ENCODE peak calls at places on chromosomes 7 and 10, in ten cellular contexts. F is Peyer's patch, J is tibial artery, Q is iPS DF 6.9, P is upper lobe of right lung, S is MM.1S, W is OCI-LY7, D is IMR-90, V is fibroblast of lung, T is pancreas. M is an unnamed sample. For H3K9me3, the result is how much of the 10 kb centered on the place peaks cover.

GRCh38 chr10:78700413-78700812 is 368.4 kb upstream of the ZMIZ1 start:
- DNase-seq in V (no peak), D (peak), J (no peak), T (no peak), P (no peak), W (no peak), F (no peak), S (no peak), Q (no peak), M (no peak)

GRCh38 chr7:69907720-69908119 is 309.4 kb downstream of the AUTS2 start:
- DNase-seq in Q (no peak), D (no peak), F (no peak), T (no peak), S (no peak), W (no peak), P (no peak), V (no peak), J (no peak), M (no peak)

GRCh38 chr10:90775351-90776028 is 82.3 kb downstream of the HTR7 start:
- DNase-seq in W (no peak), D (no peak), F (no peak), P (no peak), T (no peak), S (peak), V (peak), J (peak), Q (no peak), M (no peak)

GRCh38 chr7:88401009-88401623 is 94.4 kb upstream of the STEAP4 start:
- DNase-seq in Q (no peak), T (no peak), F (no peak), D (no peak), V (no peak), S (peak), P (no peak), W (peak), J (no peak), M (no peak)

GRCh38 chr7:91836065-91836368 is 44.5 kb downstream of the MTERF1 start:
- DNase-seq in P (no peak), D (peak), W (no peak), V (peak), S (no peak), F (no peak), T (no peak), J (no peak), Q (no peak), M (no peak)

GRCh38 chr10:29243750-29244149 is 45.1 kb upstream of the LYZL1 start:
- DNase-seq in S (no peak), P (no peak), Q (peak), V (no peak), J (no peak), T (peak), D (no peak), F (no peak), W (no peak), M (no peak)

GRCh38 chr10:110413903-110414562 is 83.7 kb upstream of the DUSP5 start:
- DNase-seq in W (peak), D (no peak), Q (no peak), T (no peak), V (peak), F (no peak), P (no peak), S (no peak), J (no peak), M (no peak)

GRCh38 chr10:110610308-110610774 is 33.8 kb upstream of the RBM20 start:
- DNase-seq in F (no peak), T (peak), Q (peak), V (peak), J (no peak), W (peak), S (peak), P (no peak), D (peak), M (no peak)

GRCh38 chr7:99407849-99408346 is 499 bp downstream of the PDAP1 start:
- DNase-seq in F (peak), Q (no peak), S (no peak), W (peak), D (peak), V (peak), P (no peak), J (peak), T (peak), M (no peak)

GRCh38 chr7:129222064-129222463 is 2.8 kb upstream of the AHCYL2 start:
- DNase-seq in S (peak), F (no peak), Q (no peak), V (no peak), J (no peak), P (no peak), D (no peak), T (no peak), W (peak), M (no peak)

GRCh38 chr7:37440738-37441404 is 7.8 kb downstream of the ELMO1 start:
- DNase-seq in F (no peak), D (no peak), V (no peak), Q (no peak), W (no peak), J (peak), S (no peak), T (no peak), P (no peak), M (no peak)

GRCh38 chr10:20105931-20106330 is 289.7 kb downstream of the PLXDC2 start:
- DNase-seq in D (peak), J (no peak), W (no peak), V (peak), Q (no peak), T (no peak), F (no peak), P (no peak), S (no peak), M (no peak)

GRCh38 chr10:75137533-75138438 is 26.3 kb downstream of the SAMD8 start:
- DNase-seq in D (peak), F (no peak), V (peak), T (no peak), P (no peak), J (no peak), Q (no peak), W (no peak), S (no peak), M (no peak)

GRCh38 chr10:36538945-36539586 is 586.3 kb upstream of the ANKRD30A start:
- DNase-seq in J (no peak), T (no peak), V (peak), D (peak), W (no peak), S (no peak), P (no peak), F (no peak), Q (no peak), M (no peak)

GRCh38 chr10:46544989-46545791 is 11.3 kb downstream of the GPRIN2 start:
- DNase-seq in D (no peak), W (peak), V (no peak), F (peak), J (peak), P (peak), T (peak), S (no peak), Q (no peak), M (no peak)

GRCh38 chr7:125136341-125136740 is 206.7 kb upstream of the POT1 start:
- DNase-seq in W (no peak), Q (no peak), P (no peak), F (no peak), J (no peak), D (no peak), T (no peak), S (no peak), V (peak), M (no peak)

GRCh38 chr7:41881313-41882130 is 178.6 kb upstream of the INHBA start:
- DNase-seq in D (peak), Q (no peak), J (peak), V (peak), P (peak), T (no peak), F (no peak), W (peak), S (peak), M (no peak)

GRCh38 chr10:113303747-113304146 is 249.1 kb upstream of the HABP2 start:
- DNase-seq in F (no peak), P (no peak), D (peak), T (no peak), S (no peak), J (no peak), W (no peak), V (no peak), Q (no peak), M (no peak)

GRCh38 chr10:59360605-59361515 is 1.5 kb downstream of the FAM13C start:
- DNase-seq in S (no peak), W (no peak), V (peak), F (no peak), T (no peak), D (no peak), P (no peak), Q (no peak), J (no peak), M (no peak)

GRCh38 chr7:148334959-148335577 is 255.5 kb upstream of the C7orf33 start:
- DNase-seq in P (no peak), Q (no peak), D (no peak), W (no peak), S (no peak), T (no peak), F (no peak), J (no peak), V (peak), M (no peak)

GRCh38 chr7:108376206-108376605 is 80.0 kb downstream of the NRCAM start:
- DNase-seq in J (no peak), W (no peak), T (peak), S (no peak), V (no peak), F (no peak), P (no peak), Q (no peak), D (no peak), M (no peak)

GRCh38 chr7:43199333-43199732 is 86.9 kb downstream of the HECW1 start:
- DNase-seq in W (no peak), S (no peak), Q (no peak), T (no peak), J (no peak), P (no peak), F (no peak), V (peak), D (peak), M (no peak)

GRCh38 chr10:63901916-63902315 is 380.7 kb downstream of the REEP3 start:
- DNase-seq in V (peak), J (no peak), T (no peak), Q (no peak), F (no peak), S (no peak), W (no peak), P (no peak), D (no peak), M (no peak)

GRCh38 chr10:3570855-3571266 is 214.1 kb downstream of the KLF6 start:
- DNase-seq in J (peak), F (no peak), P (no peak), Q (no peak), S (no peak), W (no peak), V (peak), T (no peak), D (no peak), M (no peak)

GRCh38 chr10:13717936-13718772 is 131.4 kb downstream of the PRPF18 start:
- DNase-seq in P (peak), T (peak), Q (no peak), S (peak), W (no peak), D (peak), F (peak), V (peak), J (peak), M (no peak)

GRCh38 chr7:100890640-100891521 is 1.4 kb upstream of the UFSP1 start:
- DNase-seq in S (no peak), V (no peak), J (no peak), D (no peak), F (no peak), Q (no peak), P (no peak), W (no peak), T (peak), M (no peak)

GRCh38 chr10:117223413-117224035 is 17.4 kb upstream of the SLC18A2 start:
- DNase-seq in V (no peak), S (no peak), W (no peak), T (no peak), Q (no peak), D (no peak), J (no peak), F (no peak), P (no peak), M (no peak)

GRCh38 chr10:82037076-82037475 is 162.1 kb downstream of the NRG3 start:
- DNase-seq in Q (no peak), V (no peak), S (no peak), D (no peak), W (no peak), P (no peak), J (no peak), T (no peak), F (no peak), M (no peak)

GRCh38 chr7:33471636-33472242 is 342.4 kb downstream of the BBS9 start:
- DNase-seq in F (no peak), S (no peak), Q (no peak), T (no peak), W (no peak), V (no peak), D (no peak), P (no peak), J (no peak), M (no peak)

GRCh38 chr7:141785711-141786552 is 4.1 kb upstream of the TAS2R5 start:
- DNase-seq in F (no peak), V (peak), P (no peak), J (no peak), T (peak), Q (peak), D (peak), W (peak), S (peak), M (no peak)

GRCh38 chr7:51069411-51070083 is 247.1 kb downstream of the COBL start:
- DNase-seq in S (no peak), W (no peak), P (no peak), V (peak), D (no peak), Q (no peak), F (no peak), J (no peak), T (no peak), M (no peak)

GRCh38 chr10:68406111-68406814 is 814 bp downstream of the RUFY2 start:
- DNase-seq in V (peak), P (peak), W (peak), S (peak), T (peak), F (peak), J (peak), D (peak), Q (peak), M (peak)

GRCh38 chr7:139889186-139889871 is 60.3 kb downstream of the TBXAS1 start:
- DNase-seq in Q (no peak), W (no peak), S (no peak), J (no peak), V (peak), D (peak), T (no peak), F (no peak), P (no peak), M (no peak)

GRCh38 chr7:158192184-158192835 is 395.3 kb downstream of the PTPRN2 start:
- DNase-seq in F (no peak), S (no peak), D (no peak), T (no peak), P (no peak), V (no peak), Q (no peak), J (no peak), W (no peak), M (no peak)

GRCh38 chr7:158193446-158193845 is 394.2 kb downstream of the PTPRN2 start:
- DNase-seq in T (no peak), Q (no peak), S (no peak), F (no peak), P (no peak), W (no peak), V (no peak), D (no peak), J (no peak), M (no peak)

GRCh38 chr7:158191671-158192070 is 396.0 kb downstream of the PTPRN2 start:
- DNase-seq in V (no peak), T (no peak), D (no peak), J (no peak), P (no peak), F (no peak), W (no peak), Q (no peak), S (no peak), M (no peak)

GRCh38 chr7:158194365-158194900 is 393.2 kb downstream of the PTPRN2 start:
- DNase-seq in V (no peak), T (no peak), Q (no peak), F (no peak), J (no peak), P (no peak), D (no peak), W (no peak), S (no peak), M (no peak)

DNA sequence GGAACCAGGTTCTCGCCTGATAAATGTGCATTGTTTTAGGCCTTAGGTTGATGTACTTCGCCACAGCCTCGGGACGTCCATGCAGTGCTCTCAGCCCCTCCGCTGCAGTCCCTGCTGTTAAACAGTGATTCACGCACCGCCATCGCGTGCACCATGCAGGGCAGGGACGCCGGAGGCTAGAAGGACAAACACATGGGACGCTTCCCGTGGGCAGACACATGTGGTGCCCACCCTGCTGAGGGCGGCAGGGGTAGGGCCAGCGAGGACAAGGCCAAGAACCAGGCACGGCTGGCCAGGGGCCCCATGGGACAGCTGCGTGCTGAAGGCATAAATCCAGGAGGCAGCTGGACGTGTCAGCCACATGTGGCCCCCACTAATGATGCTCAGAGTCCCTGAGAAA is 394.7 kb downstream of the PTPRN2 start:
- DNase-seq in W (no peak), P (no peak), F (no peak), S (no peak), Q (no peak), V (no peak), J (no peak), D (no peak), T (no peak), M (no peak)
- H3K9me3 ChIP-seq in W (under half), P (under half), F (under half), S (under half), Q (under half), V (under half), J (under half), D (half or more), T (under half), M (under half)

DNA sequence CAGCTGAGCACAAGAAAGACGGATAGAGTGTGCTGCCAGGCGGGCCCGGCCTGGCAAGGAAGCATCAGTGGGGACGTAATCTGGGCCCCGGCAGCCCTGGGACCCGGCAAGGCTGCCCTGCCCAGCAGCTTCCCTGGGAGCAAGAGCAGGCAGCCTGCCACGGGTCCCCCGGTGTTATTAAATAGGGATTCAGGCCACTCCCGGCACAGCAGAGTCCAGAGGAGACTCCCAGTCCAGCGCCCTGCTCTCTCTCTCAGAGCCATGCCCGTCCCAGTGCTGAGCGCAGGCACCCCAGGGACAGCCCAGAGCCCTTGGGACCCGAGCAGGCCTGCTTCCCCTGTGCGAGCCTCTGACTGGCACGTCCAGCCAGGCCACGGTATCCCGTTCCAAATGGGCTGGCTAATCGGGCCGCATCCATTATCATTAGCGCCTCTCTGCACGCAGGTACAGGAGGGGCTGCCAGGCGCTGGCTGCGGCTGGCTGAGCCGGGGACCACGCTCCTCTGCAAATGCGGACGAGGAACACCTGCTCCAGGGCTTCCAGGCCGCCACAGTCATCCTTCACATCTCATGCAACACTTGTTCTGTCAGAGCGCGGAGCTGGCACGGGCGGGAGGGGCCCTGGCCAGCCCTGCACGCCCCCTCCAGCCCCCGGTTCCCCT is 344.2 kb upstream of the MKI67 start:
- DNase-seq in Q (no peak), F (no peak), P (peak), D (no peak), V (no peak), J (no peak), W (no peak), S (no peak), T (no peak), M (no peak)
- H3K9me3 ChIP-seq in Q (under half), F (under half), P (under half), D (half or more), V (under half), J (under half), W (under half), S (under half), T (under half), M (under half)

GRCh38 chr7:56538541-56539429 is 422.6 kb upstream of the NUPR2 start:
- DNase-seq in P (no peak), V (no peak), W (no peak), F (no peak), J (no peak), S (no peak), D (no peak), Q (no peak), T (no peak), M (no peak)
- H3K9me3 ChIP-seq in P (under half), V (under half), W (under half), F (under half), J (under half), S (under half), D (half or more), Q (under half), T (under half), M (under half)

GRCh38 chr10:31687545-31688482 is 240.8 kb downstream of the ARHGAP12 start:
- DNase-seq in F (no peak), J (no peak), P (no peak), D (no peak), Q (no peak), W (no peak), S (no peak), V (no peak), T (no peak), M (no peak)

GRCh38 chr10:31683682-31684081 is 244.9 kb downstream of the ARHGAP12 start:
- DNase-seq in D (no peak), S (peak), J (no peak), F (no peak), W (peak), T (no peak), V (no peak), P (no peak), Q (no peak), M (no peak)

GRCh38 chr10:31689233-31689632 is 239.4 kb downstream of the ARHGAP12 start:
- DNase-seq in T (no peak), D (no peak), V (no peak), J (no peak), S (no peak), W (no peak), F (no peak), P (no peak), Q (no peak), M (no peak)

GRCh38 chr10:31686566-31686965 is 242.1 kb downstream of the ARHGAP12 start:
- DNase-seq in S (no peak), D (no peak), F (no peak), V (no peak), Q (no peak), P (no peak), T (no peak), W (no peak), J (no peak), M (no peak)
- H3K9me3 ChIP-seq in S (under half), D (under half), F (under half), V (under half), Q (under half), P (under half), T (under half), W (under half), J (under half), M (under half)

DNA sequence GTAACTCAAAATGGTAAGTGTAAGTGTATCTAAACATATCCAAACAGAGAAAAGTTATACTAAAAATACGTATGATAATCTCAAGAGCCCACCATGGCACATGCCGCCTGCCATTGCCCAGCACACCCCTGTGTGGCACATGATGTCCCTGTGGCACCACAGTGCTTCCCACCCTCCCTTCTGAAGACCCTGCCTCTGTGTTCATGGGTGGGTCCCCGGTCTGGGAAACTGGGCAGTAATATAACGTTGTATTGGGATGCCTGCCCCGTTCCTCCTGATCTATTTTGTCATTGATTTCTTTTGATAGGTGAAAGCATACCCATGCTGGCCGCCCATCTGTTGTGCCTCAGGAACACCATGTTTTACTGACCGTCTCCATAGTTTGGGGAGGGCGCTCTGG is 296.8 kb upstream of the SHH start:
- DNase-seq in Q (no peak), D (no peak), V (no peak), S (no peak), F (no peak), W (no peak), J (no peak), P (no peak), T (no peak), M (no peak)
- H3K9me3 ChIP-seq in Q (under half), D (under half), V (under half), S (under half), F (under half), W (under half), J (under half), P (under half), T (under half), M (under half)

M was measured in T-helper 17 cell.